ENCODE peak calls at places on chromosomes 4 and X, in ten cellular contexts. One of them, this sample, is unnamed.

GRCh38 chr4:72446353-72447055 is 122.5 kb downstream of the ADAMTS3 start:
- DNase-seq in heart right ventricle: no peak
- DNase-seq in iris pigment epithelial cell: peak
- DNase-seq in fibroblast of lung: no peak
- DNase-seq in DMS 273 treated with DMSO at 0.1 percent for 48 hours: no peak
- DNase-seq in T-helper 1 cell: no peak
- DNase-seq in NCI-H524 treated with DMSO at 0.1 percent for 48 hours: no peak
- DNase-seq in AG08395: no peak
- DNase-seq in prostate gland: no peak
- DNase-seq in fibroblast of villous mesenchyme: no peak
- DNase-seq in this sample: no peak

GRCh38 chr4:31234494-31234893 is 514.3 kb downstream of the PCDH7 start:
- DNase-seq in fibroblast of lung: no peak
- DNase-seq in NCI-H524 treated with DMSO at 0.1 percent for 48 hours: no peak
- DNase-seq in heart right ventricle: no peak
- DNase-seq in prostate gland: no peak
- DNase-seq in T-helper 1 cell: no peak
- DNase-seq in iris pigment epithelial cell: peak
- DNase-seq in AG08395: no peak
- DNase-seq in DMS 273 treated with DMSO at 0.1 percent for 48 hours: no peak
- DNase-seq in fibroblast of villous mesenchyme: no peak
- DNase-seq in this sample: no peak

GRCh38 chrX:572490-573124 is 58.0 kb upstream of the SHOX start:
- DNase-seq in fibroblast of villous mesenchyme: no peak
- DNase-seq in AG08395: no peak
- DNase-seq in iris pigment epithelial cell: no peak
- DNase-seq in DMS 273 treated with DMSO at 0.1 percent for 48 hours: no peak
- DNase-seq in T-helper 1 cell: no peak
- DNase-seq in prostate gland: no peak
- DNase-seq in NCI-H524 treated with DMSO at 0.1 percent for 48 hours: no peak
- DNase-seq in heart right ventricle: no peak
- DNase-seq in fibroblast of lung: no peak
- DNase-seq in this sample: no peak

GRCh38 chr4:157075811-157076577 is at the start of gene GLRB:
- DNase-seq in iris pigment epithelial cell: peak
- DNase-seq in heart right ventricle: peak
- DNase-seq in NCI-H524 treated with DMSO at 0.1 percent for 48 hours: no peak
- DNase-seq in AG08395: peak
- DNase-seq in prostate gland: no peak
- DNase-seq in fibroblast of lung: peak
- DNase-seq in fibroblast of villous mesenchyme: peak
- DNase-seq in T-helper 1 cell: no peak
- DNase-seq in DMS 273 treated with DMSO at 0.1 percent for 48 hours: no peak
- DNase-seq in this sample: no peak

GRCh38 chr4:74794341-74794801 is at the start of gene BTC:
- DNase-seq in AG08395: peak
- DNase-seq in fibroblast of lung: peak
- DNase-seq in DMS 273 treated with DMSO at 0.1 percent for 48 hours: peak
- DNase-seq in heart right ventricle: peak
- DNase-seq in fibroblast of villous mesenchyme: no peak
- DNase-seq in iris pigment epithelial cell: peak
- DNase-seq in prostate gland: peak
- DNase-seq in T-helper 1 cell: no peak
- DNase-seq in NCI-H524 treated with DMSO at 0.1 percent for 48 hours: no peak
- DNase-seq in this sample: no peak

GRCh38 chr4:56857601-56858301 is 36.2 kb upstream of the SPINK2 start:
- DNase-seq in AG08395: no peak
- DNase-seq in fibroblast of lung: no peak
- DNase-seq in heart right ventricle: no peak
- DNase-seq in T-helper 1 cell: no peak
- DNase-seq in DMS 273 treated with DMSO at 0.1 percent for 48 hours: no peak
- DNase-seq in iris pigment epithelial cell: peak
- DNase-seq in prostate gland: no peak
- DNase-seq in fibroblast of villous mesenchyme: peak
- DNase-seq in NCI-H524 treated with DMSO at 0.1 percent for 48 hours: no peak
- DNase-seq in this sample: no peak

GRCh38 chr4:4694296-4694772 is 152.5 kb upstream of the STX18 start:
- DNase-seq in heart right ventricle: peak
- DNase-seq in fibroblast of villous mesenchyme: peak
- DNase-seq in iris pigment epithelial cell: no peak
- DNase-seq in NCI-H524 treated with DMSO at 0.1 percent for 48 hours: no peak
- DNase-seq in T-helper 1 cell: no peak
- DNase-seq in AG08395: peak
- DNase-seq in prostate gland: peak
- DNase-seq in fibroblast of lung: peak
- DNase-seq in DMS 273 treated with DMSO at 0.1 percent for 48 hours: no peak
- DNase-seq in this sample: peak

GRCh38 chrX:18886344-18887161 is 97.4 kb downstream of the PHKA2 start:
- DNase-seq in DMS 273 treated with DMSO at 0.1 percent for 48 hours: peak
- DNase-seq in AG08395: peak
- DNase-seq in NCI-H524 treated with DMSO at 0.1 percent for 48 hours: peak
- DNase-seq in iris pigment epithelial cell: peak
- DNase-seq in T-helper 1 cell: peak
- DNase-seq in fibroblast of lung: peak
- DNase-seq in fibroblast of villous mesenchyme: peak
- DNase-seq in prostate gland: peak
- DNase-seq in heart right ventricle: peak
- DNase-seq in this sample: peak

GRCh38 chr4:152356428-152357034 is 179.4 kb downstream of the FBXW7 start:
- DNase-seq in iris pigment epithelial cell: peak
- DNase-seq in prostate gland: no peak
- DNase-seq in NCI-H524 treated with DMSO at 0.1 percent for 48 hours: no peak
- DNase-seq in DMS 273 treated with DMSO at 0.1 percent for 48 hours: no peak
- DNase-seq in fibroblast of villous mesenchyme: peak
- DNase-seq in T-helper 1 cell: no peak
- DNase-seq in AG08395: peak
- DNase-seq in heart right ventricle: no peak
- DNase-seq in fibroblast of lung: peak
- DNase-seq in this sample: peak

GRCh38 chrX:103417933-103418332 is 41.6 kb downstream of the BEX3 start:
- DNase-seq in T-helper 1 cell: no peak
- DNase-seq in heart right ventricle: no peak
- DNase-seq in NCI-H524 treated with DMSO at 0.1 percent for 48 hours: no peak
- DNase-seq in fibroblast of lung: no peak
- DNase-seq in iris pigment epithelial cell: no peak
- DNase-seq in AG08395: peak
- DNase-seq in fibroblast of villous mesenchyme: peak
- DNase-seq in prostate gland: no peak
- DNase-seq in DMS 273 treated with DMSO at 0.1 percent for 48 hours: no peak
- DNase-seq in this sample: peak

GRCh38 chr4:153065286-153065685 is 129.2 kb downstream of the FHDC1 start:
- DNase-seq in heart right ventricle: no peak
- DNase-seq in DMS 273 treated with DMSO at 0.1 percent for 48 hours: no peak
- DNase-seq in iris pigment epithelial cell: no peak
- DNase-seq in NCI-H524 treated with DMSO at 0.1 percent for 48 hours: no peak
- DNase-seq in AG08395: no peak
- DNase-seq in T-helper 1 cell: no peak
- DNase-seq in fibroblast of villous mesenchyme: no peak
- DNase-seq in fibroblast of lung: no peak
- DNase-seq in prostate gland: peak
- DNase-seq in this sample: no peak

GRCh38 chr4:78704981-78705757 is 71.0 kb upstream of the BMP2K start:
- DNase-seq in prostate gland: no peak
- DNase-seq in T-helper 1 cell: no peak
- DNase-seq in AG08395: peak
- DNase-seq in heart right ventricle: no peak
- DNase-seq in DMS 273 treated with DMSO at 0.1 percent for 48 hours: no peak
- DNase-seq in NCI-H524 treated with DMSO at 0.1 percent for 48 hours: no peak
- DNase-seq in iris pigment epithelial cell: peak
- DNase-seq in fibroblast of villous mesenchyme: no peak
- DNase-seq in fibroblast of lung: peak
- DNase-seq in this sample: peak

GRCh38 chr4:172892300-172892699 is 276.3 kb upstream of the GALNT7 start:
- DNase-seq in fibroblast of villous mesenchyme: no peak
- DNase-seq in T-helper 1 cell: no peak
- DNase-seq in fibroblast of lung: peak
- DNase-seq in AG08395: no peak
- DNase-seq in NCI-H524 treated with DMSO at 0.1 percent for 48 hours: no peak
- DNase-seq in heart right ventricle: no peak
- DNase-seq in iris pigment epithelial cell: peak
- DNase-seq in DMS 273 treated with DMSO at 0.1 percent for 48 hours: no peak
- DNase-seq in prostate gland: no peak
- DNase-seq in this sample: no peak

GRCh38 chr4:104879367-104879766 is 267.3 kb upstream of the TET2 start:
- DNase-seq in fibroblast of villous mesenchyme: peak
- DNase-seq in iris pigment epithelial cell: no peak
- DNase-seq in AG08395: no peak
- DNase-seq in T-helper 1 cell: no peak
- DNase-seq in fibroblast of lung: no peak
- DNase-seq in prostate gland: no peak
- DNase-seq in NCI-H524 treated with DMSO at 0.1 percent for 48 hours: no peak
- DNase-seq in heart right ventricle: no peak
- DNase-seq in DMS 273 treated with DMSO at 0.1 percent for 48 hours: no peak
- DNase-seq in this sample: no peak

GRCh38 chr4:124931050-124931449 is 218.5 kb upstream of the ANKRD50 start:
- DNase-seq in T-helper 1 cell: no peak
- DNase-seq in fibroblast of lung: peak
- DNase-seq in DMS 273 treated with DMSO at 0.1 percent for 48 hours: no peak
- DNase-seq in iris pigment epithelial cell: peak
- DNase-seq in fibroblast of villous mesenchyme: peak
- DNase-seq in prostate gland: no peak
- DNase-seq in heart right ventricle: no peak
- DNase-seq in AG08395: peak
- DNase-seq in NCI-H524 treated with DMSO at 0.1 percent for 48 hours: no peak
- DNase-seq in this sample: peak

GRCh38 chrX:57156397-57157049 is 19.3 kb upstream of the SPIN2A start:
- DNase-seq in iris pigment epithelial cell: peak
- DNase-seq in AG08395: peak
- DNase-seq in heart right ventricle: no peak
- DNase-seq in NCI-H524 treated with DMSO at 0.1 percent for 48 hours: no peak
- DNase-seq in T-helper 1 cell: no peak
- DNase-seq in fibroblast of villous mesenchyme: peak
- DNase-seq in fibroblast of lung: peak
- DNase-seq in prostate gland: no peak
- DNase-seq in DMS 273 treated with DMSO at 0.1 percent for 48 hours: no peak
- DNase-seq in this sample: peak

GRCh38 chr4:139656614-139657486 is 8.8 kb upstream of the MGST2 start:
- DNase-seq in fibroblast of villous mesenchyme: peak
- DNase-seq in iris pigment epithelial cell: peak
- DNase-seq in AG08395: peak
- DNase-seq in heart right ventricle: peak
- DNase-seq in fibroblast of lung: peak
- DNase-seq in NCI-H524 treated with DMSO at 0.1 percent for 48 hours: no peak
- DNase-seq in DMS 273 treated with DMSO at 0.1 percent for 48 hours: peak
- DNase-seq in prostate gland: peak
- DNase-seq in T-helper 1 cell: peak
- DNase-seq in this sample: peak

GRCh38 chr4:76758290-76758882 is 139.6 kb downstream of the SOWAHB start:
- DNase-seq in heart right ventricle: no peak
- DNase-seq in DMS 273 treated with DMSO at 0.1 percent for 48 hours: peak
- DNase-seq in NCI-H524 treated with DMSO at 0.1 percent for 48 hours: no peak
- DNase-seq in T-helper 1 cell: no peak
- DNase-seq in prostate gland: no peak
- DNase-seq in iris pigment epithelial cell: peak
- DNase-seq in fibroblast of lung: peak
- DNase-seq in AG08395: peak
- DNase-seq in fibroblast of villous mesenchyme: peak
- DNase-seq in this sample: peak

GRCh38 chrX:16137416-16138107 is 14.2 kb downstream of the GRPR start:
- DNase-seq in heart right ventricle: no peak
- DNase-seq in DMS 273 treated with DMSO at 0.1 percent for 48 hours: no peak
- DNase-seq in prostate gland: no peak
- DNase-seq in iris pigment epithelial cell: no peak
- DNase-seq in NCI-H524 treated with DMSO at 0.1 percent for 48 hours: no peak
- DNase-seq in T-helper 1 cell: no peak
- DNase-seq in fibroblast of villous mesenchyme: no peak
- DNase-seq in fibroblast of lung: no peak
- DNase-seq in AG08395: no peak
- DNase-seq in this sample: no peak

GRCh38 chrX:22652596-22652995 is 347.2 kb upstream of the DDX53 start:
- DNase-seq in T-helper 1 cell: no peak
- DNase-seq in DMS 273 treated with DMSO at 0.1 percent for 48 hours: no peak
- DNase-seq in fibroblast of villous mesenchyme: peak
- DNase-seq in NCI-H524 treated with DMSO at 0.1 percent for 48 hours: no peak
- DNase-seq in heart right ventricle: no peak
- DNase-seq in AG08395: no peak
- DNase-seq in prostate gland: no peak
- DNase-seq in fibroblast of lung: peak
- DNase-seq in iris pigment epithelial cell: peak
- DNase-seq in this sample: no peak

GRCh38 chrX:154047266-154047665 is 27.6 kb upstream of the IRAK1 start:
- DNase-seq in fibroblast of villous mesenchyme: no peak
- DNase-seq in AG08395: no peak
- DNase-seq in DMS 273 treated with DMSO at 0.1 percent for 48 hours: no peak
- DNase-seq in T-helper 1 cell: no peak
- DNase-seq in NCI-H524 treated with DMSO at 0.1 percent for 48 hours: no peak
- DNase-seq in prostate gland: no peak
- DNase-seq in heart right ventricle: no peak
- DNase-seq in fibroblast of lung: no peak
- DNase-seq in iris pigment epithelial cell: peak
- DNase-seq in this sample: no peak

GRCh38 chr4:17810260-17811077 is at the start of the genes DCAF16 and NCAPG:
- DNase-seq in T-helper 1 cell: peak
- DNase-seq in fibroblast of lung: peak
- DNase-seq in fibroblast of villous mesenchyme: peak
- DNase-seq in prostate gland: peak
- DNase-seq in DMS 273 treated with DMSO at 0.1 percent for 48 hours: peak
- DNase-seq in NCI-H524 treated with DMSO at 0.1 percent for 48 hours: peak
- DNase-seq in AG08395: peak
- DNase-seq in heart right ventricle: peak
- DNase-seq in iris pigment epithelial cell: peak
- DNase-seq in this sample: peak

GRCh38 chr4:105140684-105141490 is 5.8 kb upstream of the TET2 start:
- DNase-seq in fibroblast of lung: peak
- DNase-seq in iris pigment epithelial cell: no peak
- DNase-seq in NCI-H524 treated with DMSO at 0.1 percent for 48 hours: no peak
- DNase-seq in DMS 273 treated with DMSO at 0.1 percent for 48 hours: no peak
- DNase-seq in AG08395: peak
- DNase-seq in prostate gland: no peak
- DNase-seq in T-helper 1 cell: peak
- DNase-seq in heart right ventricle: no peak
- DNase-seq in fibroblast of villous mesenchyme: peak
- DNase-seq in this sample: no peak

GRCh38 chr4:24973471-24974251 is 57.1 kb downstream of the LGI2 start:
- DNase-seq in fibroblast of lung: no peak
- DNase-seq in T-helper 1 cell: no peak
- DNase-seq in NCI-H524 treated with DMSO at 0.1 percent for 48 hours: no peak
- DNase-seq in prostate gland: peak
- DNase-seq in heart right ventricle: peak
- DNase-seq in DMS 273 treated with DMSO at 0.1 percent for 48 hours: no peak
- DNase-seq in fibroblast of villous mesenchyme: peak
- DNase-seq in iris pigment epithelial cell: no peak
- DNase-seq in AG08395: peak
- DNase-seq in this sample: peak

GRCh38 chrX:154712781-154713391 is 38.0 kb downstream of the GAB3 start:
- DNase-seq in fibroblast of lung: peak
- DNase-seq in heart right ventricle: no peak
- DNase-seq in NCI-H524 treated with DMSO at 0.1 percent for 48 hours: no peak
- DNase-seq in AG08395: peak
- DNase-seq in fibroblast of villous mesenchyme: peak
- DNase-seq in T-helper 1 cell: no peak
- DNase-seq in iris pigment epithelial cell: peak
- DNase-seq in DMS 273 treated with DMSO at 0.1 percent for 48 hours: no peak
- DNase-seq in prostate gland: no peak
- DNase-seq in this sample: peak

GRCh38 chrX:11667286-11667685 is 1.6 kb upstream of the ARHGAP6 start:
- DNase-seq in NCI-H524 treated with DMSO at 0.1 percent for 48 hours: no peak
- DNase-seq in AG08395: no peak
- DNase-seq in fibroblast of villous mesenchyme: no peak
- DNase-seq in DMS 273 treated with DMSO at 0.1 percent for 48 hours: no peak
- DNase-seq in fibroblast of lung: no peak
- DNase-seq in prostate gland: no peak
- DNase-seq in T-helper 1 cell: no peak
- DNase-seq in heart right ventricle: no peak
- DNase-seq in iris pigment epithelial cell: no peak
- DNase-seq in this sample: no peak

GRCh38 chr4:121072836-121073362 is 564 bp upstream of the NDNF start:
- DNase-seq in T-helper 1 cell: no peak
- DNase-seq in AG08395: no peak
- DNase-seq in fibroblast of villous mesenchyme: peak
- DNase-seq in fibroblast of lung: no peak
- DNase-seq in NCI-H524 treated with DMSO at 0.1 percent for 48 hours: no peak
- DNase-seq in prostate gland: no peak
- DNase-seq in heart right ventricle: no peak
- DNase-seq in iris pigment epithelial cell: peak
- DNase-seq in DMS 273 treated with DMSO at 0.1 percent for 48 hours: no peak
- DNase-seq in this sample: no peak

GRCh38 chr4:78056265-78057129 is 626 bp upstream of the FRAS1 start:
- DNase-seq in iris pigment epithelial cell: peak
- DNase-seq in fibroblast of lung: peak
- DNase-seq in fibroblast of villous mesenchyme: peak
- DNase-seq in T-helper 1 cell: no peak
- DNase-seq in AG08395: peak
- DNase-seq in NCI-H524 treated with DMSO at 0.1 percent for 48 hours: peak
- DNase-seq in prostate gland: peak
- DNase-seq in heart right ventricle: peak
- DNase-seq in DMS 273 treated with DMSO at 0.1 percent for 48 hours: peak
- DNase-seq in this sample: peak

This sample was measured in HFFc6.